ENCODE peak calls at places on chromosomes 16 and 17, in ten cellular contexts. P, N, K, X, A, Y, S, J, E and U are unnamed samples.

GRCh38 chr17:57355090-57355859 is 99.0 kb downstream of the MSI2 start:
- DNase-seq in P (no peak), N (no peak), K (no peak), X (no peak), A (no peak), Y (no peak), S (no peak), J (no peak), E (no peak), U (no peak)

GRCh38 chr16:65634291-65634690 is 512.4 kb upstream of the CDH11 start:
- DNase-seq in P (peak), N (peak), K (no peak), X (no peak), A (no peak), Y (no peak), S (no peak), J (no peak), E (no peak), U (no peak)

GRCh38 chr17:45740553-45741330 is 43.4 kb upstream of the CRHR1 start:
- DNase-seq in P (peak), N (peak), K (peak), X (peak), A (peak), Y (peak), S (peak), J (peak), E (no peak), U (no peak)

GRCh38 chr17:2303278-2304188 is at the start of the genes SMG6 and SRR:
- DNase-seq in P (peak), N (peak), K (peak), X (peak), A (peak), Y (peak), S (peak), J (peak), E (peak), U (peak)

GRCh38 chr16:2339521-2340484 is 725 bp downstream of the ABCA3 start:
- DNase-seq in P (peak), N (peak), K (peak), X (peak), A (peak), Y (no peak), S (peak), J (peak), E (no peak), U (peak)

GRCh38 chr17:7340179-7340578 is 3.9 kb downstream of the ACAP1 start:
- DNase-seq in P (no peak), N (no peak), K (no peak), X (no peak), A (no peak), Y (no peak), S (peak), J (no peak), E (no peak), U (no peak)

GRCh38 chr17:56917559-56918296 is 3.9 kb upstream of the TRIM25 start:
- DNase-seq in P (peak), N (no peak), K (no peak), X (no peak), A (no peak), Y (no peak), S (no peak), J (no peak), E (no peak), U (no peak)

GRCh38 chr16:27429330-27429871 is 27.4 kb downstream of the IL21R start:
- DNase-seq in P (no peak), N (no peak), K (no peak), X (no peak), A (no peak), Y (no peak), S (no peak), J (no peak), E (no peak), U (no peak)

GRCh38 chr16:69301187-69301586 is 10.0 kb upstream of the VPS4A start:
- DNase-seq in P (no peak), N (no peak), K (no peak), X (no peak), A (no peak), Y (no peak), S (no peak), J (no peak), E (no peak), U (no peak)

GRCh38 chr17:7444682-7445010 is 215 bp upstream of the CHRNB1 start:
- DNase-seq in P (no peak), N (no peak), K (no peak), X (no peak), A (peak), Y (no peak), S (no peak), J (no peak), E (no peak), U (no peak)

GRCh38 chr17:80036715-80037477 is 454 bp downstream of the CCDC40 start:
- DNase-seq in P (no peak), N (peak), K (no peak), X (no peak), A (peak), Y (no peak), S (peak), J (peak), E (no peak), U (peak)

GRCh38 chr16:76676356-76676755 is 399.2 kb downstream of the CNTNAP4 start:
- DNase-seq in P (no peak), N (no peak), K (no peak), X (no peak), A (no peak), Y (no peak), S (no peak), J (no peak), E (no peak), U (no peak)

GRCh38 chr17:78378225-78379133 is at the start of gene PGS1:
- DNase-seq in P (peak), N (peak), K (peak), X (no peak), A (peak), Y (peak), S (peak), J (peak), E (peak), U (peak)

GRCh38 chr16:79685871-79686270 is 85.3 kb upstream of the MAF start:
- DNase-seq in P (no peak), N (no peak), K (no peak), X (no peak), A (no peak), Y (no peak), S (no peak), J (no peak), E (no peak), U (no peak)

GRCh38 chr16:4511441-4512082 is 27.0 kb downstream of the CDIP1 start:
- DNase-seq in P (peak), N (no peak), K (no peak), X (peak), A (no peak), Y (no peak), S (peak), J (peak), E (no peak), U (no peak)

GRCh38 chr16:48433849-48434530 is 48.8 kb upstream of the SIAH1 start:
- DNase-seq in P (no peak), N (no peak), K (no peak), X (no peak), A (no peak), Y (no peak), S (no peak), J (no peak), E (no peak), U (no peak)

GRCh38 chr17:78144736-78145641 is 1.2 kb upstream of the C17orf99 start:
- DNase-seq in P (no peak), N (no peak), K (no peak), X (no peak), A (no peak), Y (no peak), S (peak), J (peak), E (no peak), U (no peak)

GRCh38 chr17:19897901-19898300 is 30.2 kb upstream of the ULK2 start:
- DNase-seq in P (peak), N (peak), K (no peak), X (peak), A (no peak), Y (peak), S (no peak), J (no peak), E (no peak), U (no peak)

GRCh38 chr16:53091508-53092211 is 36.9 kb downstream of the CHD9 start:
- DNase-seq in P (peak), N (peak), K (peak), X (no peak), A (no peak), Y (no peak), S (peak), J (no peak), E (no peak), U (no peak)

GRCh38 chr16:68367440-68367839 is 56.6 kb downstream of the PRMT7 start:
- DNase-seq in P (no peak), N (no peak), K (no peak), X (no peak), A (no peak), Y (no peak), S (no peak), J (no peak), E (no peak), U (no peak)

GRCh38 chr16:25916091-25916490 is 224.3 kb downstream of the HS3ST4 start:
- DNase-seq in P (no peak), N (no peak), K (no peak), X (no peak), A (no peak), Y (no peak), S (no peak), J (no peak), E (no peak), U (no peak)

GRCh38 chr17:29124135-29124930 is 55.9 kb downstream of the MYO18A start:
- DNase-seq in P (peak), N (peak), K (no peak), X (peak), A (peak), Y (no peak), S (peak), J (peak), E (no peak), U (peak)

GRCh38 chr16:86781046-86781445 is 202.7 kb downstream of the FOXL1 start:
- DNase-seq in P (no peak), N (no peak), K (no peak), X (no peak), A (no peak), Y (no peak), S (no peak), J (no peak), E (no peak), U (no peak)

GRCh38 chr16:88754912-88755744 is 29.9 kb downstream of the PIEZO1 start:
- DNase-seq in P (peak), N (peak), K (no peak), X (no peak), A (no peak), Y (no peak), S (peak), J (peak), E (no peak), U (no peak)

GRCh38 chr17:42179335-42179734 is 1.6 kb downstream of the KCNH4 start:
- DNase-seq in P (no peak), N (no peak), K (no peak), X (no peak), A (no peak), Y (no peak), S (peak), J (no peak), E (no peak), U (no peak)

GRCh38 chr17:31744541-31744951 is 114.5 kb downstream of the COPRS start:
- DNase-seq in P (no peak), N (no peak), K (no peak), X (no peak), A (no peak), Y (no peak), S (no peak), J (no peak), E (no peak), U (no peak)

GRCh38 chr16:30914849-30915248 is 8.5 kb upstream of the FBXL19 start:
- DNase-seq in P (no peak), N (no peak), K (no peak), X (no peak), A (no peak), Y (no peak), S (no peak), J (no peak), E (no peak), U (no peak)

GRCh38 chr17:51961689-51962088 is 196.8 kb downstream of the CA10 start:
- DNase-seq in P (no peak), N (no peak), K (no peak), X (no peak), A (no peak), Y (no peak), S (no peak), J (no peak), E (no peak), U (no peak)

GRCh38 chr16:88804552-88805339 is 1.2 kb downstream of the CDT1 start:
- DNase-seq in P (no peak), N (no peak), K (no peak), X (no peak), A (peak), Y (no peak), S (peak), J (no peak), E (no peak), U (no peak)

GRCh38 chr17:13931752-13932477 is 137.4 kb upstream of the COX10 start:
- DNase-seq in P (no peak), N (peak), K (no peak), X (no peak), A (no peak), Y (no peak), S (no peak), J (no peak), E (no peak), U (no peak)

GRCh38 chr16:78381060-78381459 is 281.6 kb downstream of the WWOX start:
- DNase-seq in P (no peak), N (no peak), K (no peak), X (no peak), A (no peak), Y (no peak), S (no peak), J (no peak), E (no peak), U (no peak)

GRCh38 chr17:77455111-77455877 is 314.5 kb downstream of the SEC14L1 start:
- DNase-seq in P (peak), N (no peak), K (no peak), X (no peak), A (no peak), Y (no peak), S (peak), J (no peak), E (no peak), U (no peak)

GRCh38 chr17:2213291-2213960 is 90.2 kb downstream of the SMG6 start:
- DNase-seq in P (peak), N (no peak), K (no peak), X (no peak), A (no peak), Y (no peak), S (peak), J (no peak), E (no peak), U (no peak)